ENCODE peak calls at places on chromosomes 16 and 17, in five cellular contexts. S is GDM1, E is NCI-H748 treated with DMSO at 0.1 percent for 48 hours, A is ovary, O is EL. H is an unnamed sample.

GRCh38 chr16:27726621-27727275 is 176.8 kb downstream of the KATNIP start:
- DNase-seq in O (peak), E (no peak), A (no peak), S (no peak), H (peak)

GRCh38 chr16:56807011-56807675 is 57.9 kb upstream of the SLC12A3 start:
- DNase-seq in A (no peak), S (no peak), O (peak), E (no peak), H (peak)

GRCh38 chr16:88014201-88014781 is 63.1 kb downstream of the BANP start:
- DNase-seq in O (peak), A (no peak), E (no peak), S (no peak), H (no peak)

GRCh38 chr17:1561420-1562177 is 993 bp downstream of the PITPNA start:
- DNase-seq in S (no peak), A (no peak), O (peak), E (no peak), H (no peak)

GRCh38 chr16:16778322-16778721 is 399.4 kb downstream of the NPIPA7 start:
- DNase-seq in E (no peak), A (no peak), O (no peak), S (no peak), H (no peak)

GRCh38 chr17:65529761-65530157 is 31.7 kb downstream of the AXIN2 start:
- DNase-seq in O (no peak), A (no peak), S (no peak), E (no peak), H (no peak)

GRCh38 chr17:31431098-31431794 is 39.8 kb downstream of the RAB11FIP4 start:
- DNase-seq in A (no peak), S (no peak), E (no peak), O (no peak), H (no peak)

GRCh38 chr17:45316271-45317112 is at the start of gene MAP3K14:
- DNase-seq in S (peak), E (peak), A (peak), O (peak), H (peak)

GRCh38 chr17:41792835-41793748 is 6.6 kb upstream of the JUP start:
- DNase-seq in E (no peak), O (peak), S (peak), A (peak), H (no peak)

GRCh38 chr17:45814622-45815606 is 29.8 kb upstream of the SPPL2C start:
- DNase-seq in O (no peak), A (no peak), E (no peak), S (no peak), H (no peak)

GRCh38 chr17:47615766-47616424 is 33.8 kb upstream of the KPNB1 start:
- DNase-seq in S (no peak), O (peak), E (peak), A (no peak), H (peak)

GRCh38 chr17:67359960-67360817 is 6.2 kb downstream of the PSMD12 start:
- DNase-seq in E (no peak), O (peak), A (no peak), S (no peak), H (peak)

GRCh38 chr16:70663524-70664324 is 17.4 kb downstream of the IL34 start:
- DNase-seq in S (no peak), O (no peak), A (peak), E (no peak), H (no peak)

GRCh38 chr16:12239953-12240485 is 263.5 kb downstream of the SNX29 start:
- DNase-seq in S (no peak), A (no peak), E (no peak), O (no peak), H (peak)

GRCh38 chr16:83689385-83689831 is 118.4 kb upstream of the HSBP1 start:
- DNase-seq in A (no peak), S (no peak), O (peak), E (no peak), H (peak)

GRCh38 chr16:23896832-23897821 is 61.3 kb downstream of the PRKCB start:
- DNase-seq in A (no peak), O (no peak), S (peak), E (no peak), H (no peak)

GRCh38 chr16:23121024-23121423 is 28.2 kb downstream of the USP31 start:
- DNase-seq in S (no peak), O (no peak), A (no peak), E (no peak), H (peak)

GRCh38 chr17:56886288-56886721 is 27.5 kb downstream of the TRIM25 start:
- DNase-seq in A (no peak), S (no peak), O (no peak), E (no peak), H (no peak)

GRCh38 chr16:19912445-19913305 is 28.0 kb upstream of the GPRC5B start:
- DNase-seq in O (peak), A (no peak), E (no peak), S (no peak), H (peak)

GRCh38 chr16:53958481-53958880 is 254.5 kb downstream of the FTO start:
- DNase-seq in O (no peak), A (no peak), E (no peak), S (no peak), H (peak)

GRCh38 chr17:15910791-15911190 is 34.1 kb upstream of the ADORA2B start:
- DNase-seq in S (no peak), O (peak), A (no peak), E (no peak), H (no peak)

GRCh38 chr17:40326014-40326831 is 17.2 kb downstream of the RARA start:
- DNase-seq in E (no peak), S (no peak), O (no peak), A (no peak), H (no peak)

GRCh38 chr17:49486012-49486641 is 9.0 kb upstream of the NGFR start:
- DNase-seq in A (no peak), S (no peak), O (no peak), E (no peak), H (no peak)

GRCh38 chr17:40419559-40420331 is 2.0 kb upstream of the TOP2A start:
- DNase-seq in S (peak), E (no peak), O (no peak), A (no peak), H (no peak)

GRCh38 chr16:5323284-5323683 is 225.7 kb upstream of the EEF2KMT start:
- DNase-seq in E (no peak), O (no peak), S (no peak), A (no peak), H (no peak)

GRCh38 chr17:45784583-45785372 is 658 bp downstream of the CRHR1 start:
- DNase-seq in S (no peak), O (peak), E (peak), A (peak), H (no peak)

GRCh38 chr17:64300566-64300965 is 37.5 kb upstream of the TEX2 start:
- DNase-seq in E (no peak), O (no peak), A (no peak), S (no peak), H (no peak)

GRCh38 chr17:72683506-72684404 is 408.7 kb downstream of the SLC39A11 start:
- DNase-seq in S (no peak), E (no peak), A (no peak), O (peak), H (peak)

GRCh38 chr17:3635474-3636153 is 436 bp downstream of the SHPK start:
- DNase-seq in E (no peak), A (no peak), O (no peak), S (no peak), H (no peak)

GRCh38 chr16:80084614-80085013 is 456.2 kb upstream of the DYNLRB2 start:
- DNase-seq in A (peak), O (peak), E (peak), S (no peak), H (peak)

GRCh38 chr16:27273330-27273669 is 4.7 kb upstream of the NSMCE1 start:
- DNase-seq in O (no peak), S (no peak), E (no peak), A (no peak), H (no peak)

GRCh38 chr17:27473190-27473747 is 17.0 kb downstream of the KSR1 start:
- DNase-seq in A (no peak), S (no peak), O (no peak), E (no peak), H (no peak)

GRCh38 chr17:57215317-57215716 is 41.0 kb upstream of the MSI2 start:
- DNase-seq in O (peak), S (no peak), A (no peak), E (no peak), H (no peak)

GRCh38 chr16:4517812-4518211 is 20.8 kb downstream of the CDIP1 start:
- DNase-seq in E (peak), S (peak), O (peak), A (no peak), H (no peak)

GRCh38 chr17:44219636-44220210 is at the start of gene UBTF:
- DNase-seq in S (peak), A (peak), E (peak), O (peak), H (peak)

GRCh38 chr17:31509095-31509804 is 117.8 kb downstream of the RAB11FIP4 start:
- DNase-seq in S (no peak), O (no peak), E (no peak), A (no peak), H (no peak)

GRCh38 chr17:18143044-18143936 is 34.7 kb downstream of the MYO15A start:
- DNase-seq in O (peak), A (no peak), E (no peak), S (peak), H (no peak)

GRCh38 chr17:65064452-65065019 is 8.0 kb upstream of the GNA13 start:
- DNase-seq in E (no peak), A (no peak), O (peak), S (no peak), H (peak)

GRCh38 chr16:84844049-84844350 is 24.2 kb downstream of the CRISPLD2 start:
- DNase-seq in O (no peak), E (no peak), A (no peak), S (no peak), H (peak)